ENCODE peak calls at places on chromosomes 13 and 19, in four cellular contexts. S, L, Y and M are unnamed samples.

GRCh38 chr13:26664286-26664685 is 96.3 kb downstream of the GPR12 start:
- DNase-seq in Y (no peak), S (no peak), L (no peak), M (no peak)

GRCh38 chr13:32045963-32046785 is 14.6 kb downstream of the FRY start:
- DNase-seq in Y (peak), L (no peak), S (no peak), M (no peak)

GRCh38 chr13:41075034-41075433 is 13.7 kb downstream of the WBP4 start:
- DNase-seq in Y (no peak), S (peak), L (no peak), M (peak)

GRCh38 chr13:40966298-40966697 is 52.8 kb downstream of the ELF1 start:
- DNase-seq in S (no peak), Y (no peak), L (no peak), M (no peak)

GRCh38 chr19:42461700-42462324 is 19.1 kb upstream of the CXCL17 start:
- DNase-seq in L (no peak), Y (peak), S (no peak), M (no peak)

GRCh38 chr19:50721441-50722137 is 1.6 kb upstream of the CLEC11A start:
- DNase-seq in L (no peak), Y (no peak), S (no peak), M (no peak)

GRCh38 chr13:67726979-67727378 is 496.8 kb upstream of the PCDH9 start:
- DNase-seq in S (no peak), L (no peak), Y (peak), M (no peak)

GRCh38 chr13:114129649-114130062 is 2.8 kb downstream of the RASA3 start:
- DNase-seq in S (no peak), L (no peak), Y (no peak), M (no peak)

GRCh38 chr13:33069365-33069764 is 53.1 kb downstream of the KL start:
- DNase-seq in L (no peak), S (peak), Y (no peak), M (no peak)

GRCh38 chr13:113794764-113795173 is 35.7 kb downstream of the TMEM255B start:
- DNase-seq in S (no peak), L (no peak), Y (no peak), M (no peak)

GRCh38 chr19:5230730-5231555 is 109.7 kb downstream of the PTPRS start:
- DNase-seq in S (no peak), L (no peak), Y (no peak), M (no peak)

GRCh38 chr19:47284324-47284899 is 9.7 kb downstream of the INAFM1 start:
- DNase-seq in Y (peak), S (peak), L (no peak), M (peak)

GRCh38 chr19:11324748-11325389 is 14.6 kb downstream of the RAB3D start:
- DNase-seq in L (no peak), Y (no peak), S (no peak), M (peak)

GRCh38 chr19:57280165-57280912 is at the start of gene ZNF460:
- DNase-seq in S (peak), Y (peak), L (peak), M (peak)

GRCh38 chr13:43364210-43365041 is 341.0 kb downstream of the DNAJC15 start:
- DNase-seq in L (no peak), S (no peak), Y (no peak), M (no peak)

GRCh38 chr19:57068326-57068725 is 51.5 kb upstream of the USP29 start:
- DNase-seq in L (no peak), Y (no peak), S (no peak), M (no peak)

GRCh38 chr13:44758595-44759221 is 182.6 kb upstream of the TSC22D1 start:
- DNase-seq in L (no peak), S (no peak), Y (peak), M (no peak)

GRCh38 chr19:5997371-5997770 is 19.4 kb upstream of the RANBP3 start:
- DNase-seq in L (no peak), S (no peak), Y (no peak), M (no peak)

GRCh38 chr13:32048816-32049215 is 17.2 kb downstream of the FRY start:
- DNase-seq in Y (peak), L (no peak), S (no peak), M (peak)

GRCh38 chr19:15253076-15253475 is 20.8 kb upstream of the EPHX3 start:
- DNase-seq in Y (no peak), S (no peak), L (no peak), M (no peak)

GRCh38 chr19:15251010-15251748 is 18.9 kb upstream of the EPHX3 start:
- DNase-seq in L (no peak), Y (no peak), S (no peak), M (no peak)

GRCh38 chr19:15252398-15253018 is 20.3 kb upstream of the EPHX3 start:
- DNase-seq in Y (no peak), S (no peak), L (no peak), M (no peak)

GRCh38 chr19:15250635-15250993 is 18.4 kb upstream of the EPHX3 start:
- DNase-seq in S (no peak), L (no peak), Y (no peak), M (no peak)

DNA sequence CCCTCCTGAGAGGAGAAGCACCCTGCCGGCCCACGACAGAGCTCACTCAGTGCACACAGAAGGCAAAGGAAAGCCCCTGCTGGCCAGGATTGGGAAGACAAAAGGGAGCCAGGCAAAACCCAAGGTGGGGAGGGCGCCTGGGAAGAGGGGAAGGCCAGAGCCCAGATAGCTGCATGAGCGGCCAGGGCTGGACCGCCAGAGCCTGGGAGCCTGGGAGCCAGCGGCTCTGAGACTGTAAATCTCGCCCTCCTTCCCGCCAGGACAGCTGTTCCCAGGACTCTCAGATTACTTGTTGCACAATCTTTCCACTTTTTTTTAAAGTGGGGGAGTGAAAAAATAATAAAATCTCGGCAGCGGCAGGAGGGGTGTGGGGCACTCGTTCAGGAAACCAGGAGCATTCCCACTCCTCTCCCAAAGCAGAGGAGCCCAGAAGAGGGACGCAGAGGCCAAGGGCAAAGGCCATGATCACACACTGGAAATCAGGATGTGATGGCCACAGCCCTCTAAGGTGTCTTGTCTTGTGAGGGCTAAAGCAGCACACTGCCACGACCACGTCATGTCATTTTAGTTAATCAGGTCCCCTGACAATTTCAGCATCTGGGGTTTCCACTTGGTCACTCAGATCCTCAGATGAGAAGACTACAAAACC is 19.6 kb upstream of the EPHX3 start:
- DNase-seq in L (no peak), S (peak), Y (peak), M (peak)
- TF ChIP-seq NFIC in L (no peak), S (no peak), Y (no peak), M (no peak)

GRCh38 chr13:109790951-109791605 is 4.7 kb upstream of the IRS2 start:
- DNase-seq in S (no peak), L (no peak), Y (peak), M (peak)
- TF ChIP-seq NFIC in S (no peak), L (no peak), Y (no peak), M (no peak)

GRCh38 chr13:92807343-92807742 is 419.3 kb upstream of the GPC6 start:
- DNase-seq in S (no peak), Y (no peak), L (no peak), M (no peak)

GRCh38 chr13:92806215-92806614 is 420.4 kb upstream of the GPC6 start:
- DNase-seq in L (no peak), Y (no peak), S (no peak), M (no peak)

GRCh38 chr13:92804926-92805325 is 421.7 kb upstream of the GPC6 start:
- DNase-seq in L (no peak), Y (no peak), S (no peak), M (no peak)

GRCh38 chr13:92804346-92804745 is 422.3 kb upstream of the GPC6 start:
- DNase-seq in S (no peak), Y (no peak), L (no peak), M (no peak)

GRCh38 chr13:92805766-92806165 is 420.8 kb upstream of the GPC6 start:
- DNase-seq in L (no peak), S (no peak), Y (no peak), M (no peak)
- TF ChIP-seq NFIC in L (no peak), S (no peak), Y (no peak), M (no peak)

DNA sequence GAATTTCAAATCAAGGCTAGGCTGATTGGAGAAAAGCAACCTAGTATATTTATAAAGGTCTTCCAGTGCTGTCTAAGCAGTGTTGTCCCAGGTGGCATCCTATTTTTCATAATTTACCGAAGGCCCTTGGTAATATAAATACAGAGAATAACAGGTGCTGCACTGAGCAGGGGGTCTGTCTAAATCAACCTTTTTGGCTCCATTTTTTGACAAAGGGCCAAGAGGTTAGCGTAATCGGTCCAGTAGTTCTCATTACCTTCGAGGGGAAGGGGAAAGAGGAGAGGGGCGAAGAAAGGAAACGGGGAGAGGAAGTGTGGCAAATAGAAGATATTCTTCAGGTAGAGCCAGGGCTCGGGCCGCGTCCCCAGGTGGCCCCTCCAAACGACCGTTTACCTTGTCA is 789 bp upstream of the PAN3 start:
- DNase-seq in S (no peak), L (no peak), Y (no peak), M (no peak)
- TF ChIP-seq NFIC in S (no peak), L (no peak), Y (no peak), M (no peak)

DNA sequence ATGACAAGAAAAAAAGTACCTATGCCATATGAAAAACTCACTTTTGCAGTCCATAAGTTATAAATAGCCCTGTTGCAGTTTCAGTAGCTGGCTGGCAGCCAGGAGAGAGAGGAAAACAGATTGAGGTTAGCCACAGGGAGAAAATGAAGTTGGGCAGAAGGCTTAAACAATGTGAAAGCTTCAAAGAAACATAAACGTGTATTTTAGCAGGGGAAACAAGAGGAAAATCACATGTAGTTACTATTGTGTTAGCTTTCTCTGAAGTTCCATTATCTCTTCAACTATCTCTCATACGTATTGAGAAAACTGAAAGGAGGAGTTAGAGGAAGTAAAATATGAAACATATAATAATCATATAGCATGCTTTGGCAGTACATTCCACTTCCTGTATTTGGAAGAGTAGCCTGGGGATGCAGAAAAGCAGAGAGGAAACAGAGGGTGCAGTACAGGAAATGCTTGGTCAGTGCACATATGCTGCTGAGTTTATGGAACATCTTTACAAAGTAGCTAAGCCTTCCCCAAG is 1551.1 kb downstream of the EFNB2 start:
- DNase-seq in L (peak), S (no peak), Y (no peak), M (peak)
- TF ChIP-seq NFIC in L (peak), S (no peak), Y (no peak), M (no peak)